ENCODE peak calls at places on chromosomes 4 and X, in seven cellular contexts. P is GM20000, M is transverse colon, S is astrocyte of the cerebellum, D is endothelial cell, L is fibroblast of lung, H is HFFc6. U is an unnamed sample.

GRCh38 chrX:97666890-97667289 is 783.2 kb downstream of the RPA4 start:
- DNase-seq in H (no peak), M (no peak), D (no peak), P (no peak), S (no peak), L (no peak), U (no peak)

GRCh38 chrX:19799319-19800182 is 87.8 kb downstream of the SH3KBP1 start:
- DNase-seq in M (no peak), S (no peak), H (peak; percentile 37), P (no peak), L (peak; percentile 43), D (no peak), U (no peak)

GRCh38 chr4:184896868-184897715 is 71.3 kb upstream of the ACSL1 start:
- DNase-seq in S (no peak), D (no peak), H (no peak), M (peak; percentile 13), P (peak; percentile 69), L (peak; percentile 45), U (peak; percentile 71)

GRCh38 chr4:89242864-89243740 is 64.5 kb downstream of the GPRIN3 start:
- DNase-seq in L (no peak), M (no peak), P (no peak), D (no peak), S (no peak), H (no peak), U (no peak)

GRCh38 chr4:5050520-5050955 is 742 bp upstream of the STK32B start:
- DNase-seq in M (peak; percentile 54), P (peak; percentile 79), H (peak; percentile 60), L (peak; percentile 76), S (peak; percentile 63), D (peak; percentile 77), U (peak; percentile 69)

GRCh38 chr4:178387756-178388155 is 945.5 kb upstream of the AGA start:
- DNase-seq in D (no peak), H (no peak), M (no peak), S (no peak), P (no peak), L (peak; percentile 82), U (no peak)

GRCh38 chr4:62953752-62954151 is 1455.5 kb downstream of the TECRL start:
- DNase-seq in P (no peak), L (no peak), M (no peak), D (no peak), H (no peak), S (no peak), U (no peak)

GRCh38 chr4:158754385-158755180 is 14.2 kb upstream of the FNIP2 start:
- DNase-seq in P (no peak), H (peak; percentile 68), D (no peak), L (no peak), M (no peak), S (no peak), U (no peak)

GRCh38 chrX:123322531-123322930 is 138.5 kb downstream of the GRIA3 start:
- DNase-seq in L (no peak), S (no peak), H (no peak), D (no peak), P (no peak), M (no peak), U (no peak)

GRCh38 chr4:112284166-112284565 is 1.5 kb downstream of the TIFA start:
- DNase-seq in D (no peak), L (peak; percentile 25), S (no peak), P (no peak), H (no peak), M (no peak), U (no peak)

GRCh38 chrX:18900401-18900976 is 83.4 kb downstream of the PHKA2 start:
- DNase-seq in M (no peak), H (no peak), P (no peak), D (no peak), S (no peak), L (no peak), U (no peak)

GRCh38 chrX:8869812-8870211 is 68.6 kb upstream of the FAM9A start:
- DNase-seq in S (no peak), D (no peak), M (no peak), P (no peak), H (no peak), L (no peak), U (no peak)

GRCh38 chr4:150006197-150006596 is 72.0 kb upstream of the DCLK2 start:
- DNase-seq in M (no peak), L (no peak), P (no peak), S (no peak), D (no peak), H (peak; percentile 22), U (no peak)

DNA sequence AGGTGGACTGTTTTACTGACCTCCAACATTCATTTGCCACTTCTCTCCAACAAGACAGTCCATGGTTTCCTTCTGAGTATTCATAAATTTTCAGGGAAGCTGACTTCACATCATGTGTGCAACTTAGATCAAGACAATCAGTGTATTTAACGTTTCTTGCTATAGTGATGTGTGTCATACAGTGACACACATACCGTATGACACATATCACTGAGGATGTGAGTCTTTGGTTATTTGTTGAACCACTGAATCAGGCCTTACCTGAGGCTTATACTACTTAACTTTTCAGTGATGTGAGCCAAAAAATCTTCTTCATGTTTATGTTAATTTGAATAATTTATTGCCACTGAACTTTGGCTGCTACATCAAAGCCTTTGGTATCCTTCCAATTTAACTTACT is 166.8 kb downstream of the BMPR1B start:
- DNase-seq in L (no peak), P (no peak), D (no peak), S (no peak), H (no peak), M (no peak), U (no peak)
- TF ChIP-seq CTCF in L (no peak), P (no peak), D (no peak), S (no peak), H (no peak), M (no peak), U (no peak)

GRCh38 chr4:180640193-180640592 is 1603.0 kb upstream of the TENM3 start:
- DNase-seq in S (no peak), L (no peak), D (no peak), M (no peak), H (no peak), P (no peak), U (no peak)

GRCh38 chr4:180637616-180638015 is 1605.6 kb upstream of the TENM3 start:
- DNase-seq in H (no peak), D (no peak), S (no peak), P (no peak), L (no peak), M (no peak), U (no peak)

GRCh38 chr4:180641495-180641894 is 1601.7 kb upstream of the TENM3 start:
- DNase-seq in M (no peak), P (no peak), D (no peak), H (no peak), L (no peak), S (no peak), U (no peak)

DNA sequence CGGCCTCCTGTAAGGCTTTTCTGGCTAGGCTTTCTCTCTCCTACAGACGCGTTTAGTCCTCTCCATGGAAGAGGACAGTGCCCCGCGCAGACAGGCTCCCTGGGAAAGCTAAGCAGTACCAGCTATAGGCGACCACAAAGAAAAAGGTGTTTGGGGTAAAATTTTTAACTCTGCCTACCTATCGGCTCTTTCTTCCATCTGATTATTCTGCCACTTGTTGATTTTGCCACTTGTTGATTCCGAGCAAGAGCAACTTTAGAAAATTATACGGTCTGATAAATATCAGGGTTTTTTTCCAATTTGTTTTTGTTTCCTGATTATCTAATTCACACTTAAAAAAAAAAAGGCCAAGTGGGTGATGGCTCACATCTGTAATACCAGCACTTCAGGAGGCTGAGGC is 1600.5 kb upstream of the TENM3 start:
- DNase-seq in D (no peak), H (no peak), P (no peak), M (no peak), L (no peak), S (no peak), U (no peak)
- TF ChIP-seq CTCF in D (no peak), H (no peak), P (no peak), M (no peak), L (no peak), S (no peak), U (no peak)

GRCh38 chr4:84964995-84965557 is 1.4 kb downstream of the WDFY3 start:
- DNase-seq in L (no peak), M (no peak), P (no peak), H (no peak), D (no peak), S (no peak), U (no peak)

GRCh38 chr4:84965558-84966381 is 720 bp downstream of the WDFY3 start:
- DNase-seq in H (no peak), P (peak; percentile 34), M (peak; percentile 34), L (no peak), S (no peak), D (peak; percentile 76), U (peak; percentile 32)

GRCh38 chr4:84967292-84967651 is 782 bp upstream of the WDFY3 start:
- DNase-seq in M (no peak), S (no peak), L (peak; percentile 53), D (no peak), H (peak; percentile 24), P (no peak), U (no peak)

GRCh38 chr4:84968936-84969335 is 2.4 kb upstream of the WDFY3 start:
- DNase-seq in H (no peak), S (no peak), M (no peak), D (no peak), P (no peak), L (no peak), U (no peak)

DNA sequence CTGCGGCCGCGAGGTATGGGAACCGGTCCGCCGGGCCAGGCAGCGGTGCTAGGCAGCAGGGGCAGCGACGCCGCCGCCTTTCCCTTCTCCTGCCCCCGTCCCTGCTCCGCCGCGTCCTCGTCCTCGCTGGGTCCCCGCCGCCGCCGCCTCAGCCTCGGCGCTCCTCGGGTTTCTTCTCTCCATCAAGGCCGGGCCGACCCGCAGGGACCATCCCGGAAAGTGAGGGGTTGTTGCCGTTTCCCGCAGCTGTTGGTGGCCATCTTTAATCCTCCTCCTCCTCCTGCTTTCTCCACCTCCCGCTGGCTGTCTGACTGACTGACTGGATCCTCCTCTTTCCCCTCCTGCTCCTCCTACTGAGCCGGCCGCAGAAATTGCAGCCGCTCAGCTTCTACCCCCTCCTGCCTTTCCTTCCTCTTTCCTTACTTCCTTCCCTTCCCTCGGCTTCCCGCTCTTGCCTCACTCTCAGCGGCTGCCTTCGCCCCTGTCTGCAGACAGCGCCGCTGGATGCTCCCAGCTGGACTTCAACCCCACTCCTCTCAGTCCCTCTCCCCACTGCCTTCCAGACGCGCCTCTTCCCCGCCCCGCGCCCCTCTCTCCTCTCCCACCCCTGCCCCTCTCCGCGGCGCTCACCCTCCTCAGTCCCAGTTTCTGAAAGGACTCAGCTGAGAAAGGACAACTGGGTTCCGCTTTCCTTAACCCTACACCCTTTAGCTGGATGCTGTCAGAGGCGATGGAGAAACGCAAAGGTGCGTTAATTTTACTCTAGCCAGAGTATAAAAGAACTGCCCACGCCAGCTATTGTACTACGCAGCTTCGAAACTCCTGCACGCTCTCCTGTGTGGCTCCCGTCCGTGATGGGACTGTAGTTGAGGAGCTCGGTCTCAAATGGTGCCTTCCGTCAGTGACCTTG is at the start of gene WDFY3:
- DNase-seq in M (peak; percentile 81), L (peak; percentile 92), D (peak; percentile 67), P (peak; percentile 55), H (peak; percentile 91), S (peak; percentile 79), U (peak; percentile 63)
- TF ChIP-seq CTCF in M (no peak), L (no peak), D (no peak), P (no peak), H (no peak), S (no peak), U (no peak)

DNA sequence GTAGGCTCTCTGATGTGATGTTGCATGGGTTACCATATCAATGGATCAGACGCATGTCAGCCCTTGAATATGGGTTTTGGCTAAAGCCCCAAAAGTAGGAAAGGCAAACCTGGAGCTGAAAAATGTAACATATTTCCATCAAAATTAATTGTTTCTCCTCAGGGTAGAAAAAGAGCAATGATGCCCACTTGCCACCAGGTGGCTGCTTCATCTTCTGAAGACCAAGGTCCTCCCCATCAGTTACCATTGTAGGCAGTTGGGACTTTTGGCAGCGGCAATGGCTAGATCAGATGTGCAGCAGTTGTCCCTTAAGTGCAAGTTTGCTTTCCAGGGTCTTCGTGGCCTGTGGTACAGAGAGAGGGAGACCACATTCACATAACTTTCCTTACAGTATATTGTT is 118.2 kb downstream of the NAF1 start:
- DNase-seq in L (peak; percentile 3), S (peak; percentile 4), P (peak; percentile 37), H (no peak), M (peak; percentile 13), D (peak; percentile 20), U (peak; percentile 16)
- TF ChIP-seq CTCF in L (peak; percentile 32), S (peak; percentile 57), P (peak; percentile 20), H (peak; percentile 75), M (peak; percentile 44), D (peak; percentile 78), U (peak; percentile 50)

U was measured in GM13976.